ENCODE peak calls at places on chromosomes 5 and 9, in seven cellular contexts. M is activated naive CD4-positive, alpha-beta T cell treated with anti-CD3 and anti-CD28 coated beads for 36 hours; B is stimulated activated CD4-positive, alpha-beta T cell treated with anti-CD3 and anti-CD28 coated beads, TNF-alpha, amount 100 ng/mL, for 48 hours; U is amniotic stem cell; L is vagina; K is kidney tubule cell; N is EL. W is an unnamed sample.

GRCh38 chr5:139698461-139699146 is 50.5 kb downstream of the CXXC5 start:
- DNase-seq in K (peak), M (no peak), N (peak), L (no peak), U (no peak), B (no peak), W (peak)

GRCh38 chr5:139064613-139065012 is 133.6 kb downstream of the SIL1 start:
- DNase-seq in U (no peak), K (peak), N (no peak), B (no peak), L (peak), M (no peak), W (no peak)

GRCh38 chr9:16461231-16461840 is 409.1 kb downstream of the BNC2 start:
- DNase-seq in M (no peak), N (no peak), U (no peak), K (peak), B (no peak), L (no peak), W (no peak)

GRCh38 chr9:130765135-130766030 is 69.7 kb upstream of the ABL1 start:
- DNase-seq in U (no peak), N (peak), B (peak), M (peak), L (no peak), K (no peak), W (peak)

GRCh38 chr5:150674376-150674821 is 13.3 kb downstream of the MYOZ3 start:
- DNase-seq in N (no peak), B (no peak), L (peak), M (no peak), U (no peak), K (no peak), W (no peak)

GRCh38 chr9:101027733-101028345 is 688 bp upstream of the PLPPR1 start:
- DNase-seq in N (no peak), L (no peak), B (no peak), K (no peak), U (no peak), M (no peak), W (peak)

GRCh38 chr9:3035594-3036389 is 191.9 kb upstream of the PUM3 start:
- DNase-seq in L (no peak), U (no peak), B (no peak), M (no peak), N (no peak), K (no peak), W (no peak)

GRCh38 chr5:123428521-123429220 is 5.5 kb upstream of the CEP120 start:
- DNase-seq in U (no peak), K (no peak), N (no peak), B (no peak), L (no peak), M (no peak), W (no peak)

GRCh38 chr9:115456515-115456914 is 338.6 kb upstream of the TNC start:
- DNase-seq in K (no peak), B (no peak), U (no peak), M (no peak), L (no peak), N (no peak), W (no peak)

GRCh38 chr5:172362755-172363154 is 79.2 kb upstream of the UBTD2 start:
- DNase-seq in U (no peak), N (no peak), M (no peak), K (peak), L (no peak), B (no peak), W (no peak)

GRCh38 chr5:53313131-53313530 is 167.3 kb upstream of the FST start:
- DNase-seq in B (no peak), N (no peak), L (no peak), M (no peak), K (no peak), U (no peak), W (no peak)

GRCh38 chr9:133760713-133761290 is 22.6 kb upstream of the SARDH start:
- DNase-seq in K (no peak), M (no peak), B (no peak), N (no peak), L (no peak), U (no peak), W (no peak)

GRCh38 chr5:100706796-100707195 is 171.6 kb downstream of the FAM174A start:
- DNase-seq in U (no peak), M (no peak), K (peak), N (no peak), B (no peak), L (no peak), W (no peak)

GRCh38 chr9:35914307-35914807 is 5.1 kb downstream of the SPAAR start:
- DNase-seq in K (no peak), U (no peak), L (no peak), B (no peak), N (peak), M (peak), W (peak)

GRCh38 chr9:36036253-36036779 is 397 bp upstream of the RECK start:
- DNase-seq in U (no peak), B (no peak), M (no peak), K (no peak), L (no peak), N (no peak), W (no peak)

GRCh38 chr9:136495401-136495800 is 12.6 kb upstream of the SEC16A start:
- DNase-seq in B (no peak), U (no peak), K (no peak), N (no peak), L (no peak), M (no peak), W (no peak)

GRCh38 chr9:136079211-136079915 is 15.7 kb downstream of the NACC2 start:
- DNase-seq in M (no peak), U (no peak), B (no peak), L (no peak), K (peak), N (no peak), W (no peak)

GRCh38 chr5:128799945-128800344 is 165.3 kb upstream of the SLC27A6 start:
- DNase-seq in U (no peak), M (no peak), N (no peak), L (no peak), K (no peak), B (no peak), W (no peak)

GRCh38 chr5:143636951-143637528 is 174.9 kb upstream of the HMHB1 start:
- DNase-seq in N (peak), K (no peak), M (no peak), B (no peak), L (no peak), U (no peak), W (no peak)

GRCh38 chr5:139404484-139404840 is 573 bp upstream of the SPATA24 start:
- DNase-seq in L (no peak), M (no peak), K (no peak), U (no peak), N (no peak), B (no peak), W (no peak)

GRCh38 chr9:91426123-91426745 is 2.6 kb upstream of the NFIL3 start:
- DNase-seq in N (peak), U (no peak), K (peak), L (no peak), B (no peak), M (no peak), W (no peak)

GRCh38 chr9:89853161-89853560 is 248.3 kb downstream of the GADD45G start:
- DNase-seq in U (no peak), B (no peak), N (no peak), M (no peak), L (peak), K (no peak), W (no peak)

GRCh38 chr9:105296889-105297288 is 52.4 kb downstream of the SLC44A1 start:
- DNase-seq in B (no peak), L (no peak), K (peak), N (peak), U (peak), M (no peak), W (peak)

GRCh38 chr5:134948929-134949328 is 18.8 kb upstream of the CATSPER3 start:
- DNase-seq in L (no peak), K (peak), B (no peak), N (peak), M (no peak), U (no peak), W (peak)

GRCh38 chr5:13866792-13867191 is 77.7 kb downstream of the DNAH5 start:
- DNase-seq in K (peak), L (no peak), N (peak), M (peak), U (no peak), B (no peak), W (peak)

GRCh38 chr9:124347206-124347967 is 67.9 kb downstream of the PSMB7 start:
- DNase-seq in N (no peak), M (no peak), L (no peak), U (no peak), K (no peak), B (no peak), W (no peak)

W was measured in HT1080.